ENCODE peak calls at places on chromosomes 2 and 18, in five cellular contexts. B is HEK293T; Y is activated effector memory CD4-positive, alpha-beta T cell treated with anti-CD3 and anti-CD28 coated beads, Interleukin-2, amount 50 U/mL, for 16 hours; G is omental fat pad; C is mucosa of gallbladder. I is an unnamed sample.

GRCh38 chr2:190511104-190511503 is 23.4 kb downstream of the NEMP2 start:
- DNase-seq in Y (no peak), G (no peak), B (peak), C (no peak), I (no peak)

GRCh38 chr18:35117951-35118411 is 76.8 kb downstream of the MAPRE2 start:
- DNase-seq in C (peak), G (no peak), Y (no peak), B (no peak), I (no peak)

GRCh38 chr2:9179572-9180201 is 26.9 kb upstream of the ASAP2 start:
- DNase-seq in C (no peak), G (no peak), Y (no peak), B (no peak), I (peak)

GRCh38 chr2:185618630-185619029 is 120.0 kb upstream of the FSIP2 start:
- DNase-seq in B (no peak), Y (no peak), G (no peak), C (no peak), I (no peak)

GRCh38 chr2:189581354-189582139 is 961 bp upstream of the SLC40A1 start:
- DNase-seq in G (no peak), B (no peak), Y (peak), C (peak), I (peak)

GRCh38 chr18:35658112-35658511 is 76.6 kb downstream of the GALNT1 start:
- DNase-seq in B (no peak), G (no peak), C (no peak), Y (no peak), I (no peak)

GRCh38 chr18:59921384-59921891 is 21.6 kb downstream of the PMAIP1 start:
- DNase-seq in G (no peak), Y (no peak), C (no peak), B (no peak), I (no peak)

GRCh38 chr18:33010149-33010548 is 237.3 kb upstream of the KLHL14 start:
- DNase-seq in Y (no peak), C (no peak), B (no peak), G (no peak), I (no peak)

GRCh38 chr2:160394153-160394552 is 99.5 kb downstream of the RBMS1 start:
- DNase-seq in C (no peak), B (no peak), G (no peak), Y (no peak), I (no peak)

GRCh38 chr2:27322766-27323591 is at the start of gene MPV17:
- DNase-seq in B (peak), G (peak), Y (peak), C (peak), I (peak)

GRCh38 chr18:45962461-45962860 is 4.7 kb downstream of the EPG5 start:
- DNase-seq in C (peak), G (no peak), Y (peak), B (no peak), I (no peak)

GRCh38 chr2:201208563-201209252 is 25.8 kb downstream of the CASP10 start:
- DNase-seq in G (no peak), C (no peak), B (no peak), Y (no peak), I (no peak)

GRCh38 chr2:10911291-10912075 is at the start of gene KCNF1:
- DNase-seq in Y (peak), C (peak), G (no peak), B (peak), I (no peak)

GRCh38 chr2:238573065-238573778 is 146.5 kb downstream of the ASB1 start:
- DNase-seq in Y (peak), C (no peak), G (no peak), B (peak), I (no peak)

GRCh38 chr2:232795920-232796319 is 19.6 kb upstream of the KCNJ13 start:
- DNase-seq in C (no peak), G (no peak), B (no peak), Y (no peak), I (no peak)

GRCh38 chr2:119794237-119794636 is 34.5 kb downstream of the PTPN4 start:
- DNase-seq in Y (no peak), C (no peak), G (no peak), B (no peak), I (no peak)

GRCh38 chr2:235098273-235098672 is 146.5 kb downstream of the SH3BP4 start:
- DNase-seq in Y (no peak), G (no peak), C (no peak), B (no peak), I (no peak)

GRCh38 chr2:197877038-197877437 is 72.6 kb downstream of the PLCL1 start:
- DNase-seq in C (no peak), Y (no peak), G (no peak), B (no peak), I (no peak)

GRCh38 chr2:212021947-212022346 is 516.7 kb downstream of the ERBB4 start:
- DNase-seq in G (no peak), C (no peak), B (no peak), Y (no peak), I (no peak)

GRCh38 chr2:171230176-171230575 is 69.5 kb upstream of the TLK1 start:
- DNase-seq in G (no peak), B (no peak), C (no peak), Y (no peak), I (no peak)

GRCh38 chr2:9288233-9288632 is 81.6 kb downstream of the ASAP2 start:
- DNase-seq in C (no peak), Y (no peak), G (no peak), B (no peak), I (no peak)

GRCh38 chr2:131076707-131077106 is 16.6 kb downstream of the FAM168B start:
- DNase-seq in G (no peak), Y (no peak), B (no peak), C (peak), I (no peak)

GRCh38 chr18:50559750-50560680 is at the start of gene MAPK4:
- DNase-seq in Y (no peak), B (peak), C (peak), G (no peak), I (peak)

GRCh38 chr2:60819155-60819862 is 62.1 kb upstream of the REL start:
- DNase-seq in B (no peak), G (no peak), Y (peak), C (peak), I (peak)

GRCh38 chr2:7077660-7078278 is 160.6 kb downstream of the RNF144A start:
- DNase-seq in B (no peak), C (no peak), G (no peak), Y (no peak), I (no peak)

I was measured in stomach.